ENCODE peak calls at places on chromosomes 16 and 17, in six cellular contexts. N is body of pancreas, W is IMR-90, D is HCT116, J is prostate gland, H is esophagus squamous epithelium. V is an unnamed sample.

GRCh38 chr16:71853413-71853812 is 7.6 kb downstream of the ATXN1L start:
- DNase-seq in N (no peak), D (no peak), W (no peak), H (no peak), J (no peak), V (no peak)

GRCh38 chr16:52418206-52418605 is 128.7 kb downstream of the TOX3 start:
- DNase-seq in W (no peak), N (no peak), J (no peak), H (no peak), D (no peak), V (no peak)

GRCh38 chr17:80083136-80083661 is 18.2 kb upstream of the GAA start:
- DNase-seq in J (no peak), H (no peak), D (no peak), W (no peak), N (no peak), V (no peak)

GRCh38 chr16:90035902-90036301 is 16.6 kb upstream of the DBNDD1 start:
- DNase-seq in N (no peak), H (no peak), J (no peak), D (no peak), W (no peak), V (no peak)

GRCh38 chr16:28534542-28535373 is 4.0 kb downstream of the NUPR1 start:
- DNase-seq in D (no peak), W (no peak), J (no peak), H (no peak), N (peak), V (peak)

GRCh38 chr16:9115277-9115676 is 23.8 kb downstream of the HAPSTR1 start:
- DNase-seq in N (no peak), H (no peak), D (no peak), W (peak), J (no peak), V (no peak)

GRCh38 chr17:29078183-29079045 is 35.5 kb downstream of the PIPOX start:
- DNase-seq in D (peak), H (no peak), J (no peak), N (no peak), W (peak), V (no peak)

GRCh38 chr16:72990003-72990521 is 57.9 kb downstream of the ZFHX3 start:
- DNase-seq in N (peak), J (peak), D (peak), W (peak), H (no peak), V (peak)

GRCh38 chr16:80117731-80118130 is 423.1 kb upstream of the DYNLRB2 start:
- DNase-seq in W (no peak), N (no peak), D (no peak), H (no peak), J (peak), V (no peak)

GRCh38 chr16:48444574-48444973 is 59.4 kb upstream of the SIAH1 start:
- DNase-seq in D (peak), W (peak), N (no peak), H (no peak), J (no peak), V (peak)

GRCh38 chr17:46003907-46004748 is 5.1 kb downstream of the STH start:
- DNase-seq in J (peak), N (peak), D (no peak), W (peak), H (no peak), V (no peak)

GRCh38 chr17:39653662-39654331 is 11.4 kb upstream of the TCAP start:
- DNase-seq in H (no peak), W (no peak), N (peak), D (no peak), J (peak), V (no peak)

GRCh38 chr17:38620551-38621277 is 15.0 kb upstream of the SRCIN1 start:
- DNase-seq in J (no peak), W (no peak), D (no peak), H (no peak), N (no peak), V (no peak)

GRCh38 chr17:82031303-82031884 is at the start of gene RAC3:
- DNase-seq in N (no peak), D (no peak), J (no peak), W (peak), H (no peak), V (no peak)

GRCh38 chr16:68506331-68507053 is 32.6 kb upstream of the ZFP90 start:
- DNase-seq in W (peak), H (no peak), J (no peak), N (no peak), D (no peak), V (no peak)

GRCh38 chr16:67542464-67542863 is 13.8 kb downstream of the RIPOR1 start:
- DNase-seq in N (peak), H (no peak), W (peak), J (no peak), D (peak), V (peak)

GRCh38 chr16:65684230-65684629 is 562.4 kb upstream of the CDH11 start:
- DNase-seq in J (no peak), D (no peak), H (no peak), W (no peak), N (no peak), V (no peak)

GRCh38 chr16:24851700-24852099 is 5.9 kb downstream of the SLC5A11 start:
- DNase-seq in D (no peak), N (no peak), H (no peak), W (peak), J (no peak), V (no peak)

GRCh38 chr16:49748322-49748721 is 107.6 kb downstream of the ZNF423 start:
- DNase-seq in J (no peak), W (no peak), H (no peak), D (peak), N (peak), V (peak)

GRCh38 chr16:49022351-49022963 is 259.2 kb downstream of the CBLN1 start:
- DNase-seq in N (no peak), J (no peak), W (no peak), H (no peak), D (no peak), V (no peak)

GRCh38 chr17:49779730-49780220 is 8.7 kb upstream of the KAT7 start:
- DNase-seq in D (peak), W (peak), N (peak), J (no peak), H (no peak), V (no peak)

GRCh38 chr16:71467810-71468209 is 5.8 kb upstream of the ZNF23 start:
- DNase-seq in H (no peak), N (peak), W (peak), D (no peak), J (no peak), V (no peak)

GRCh38 chr17:16474012-16474725 is 17.8 kb downstream of the LRRC75A start:
- DNase-seq in N (no peak), J (no peak), H (no peak), W (peak), D (no peak), V (no peak)

GRCh38 chr17:48055531-48056245 is 7.5 kb downstream of the NFE2L1 start:
- DNase-seq in W (peak), H (no peak), J (no peak), D (peak), N (no peak), V (no peak)

GRCh38 chr17:75645889-75646625 is 12.8 kb downstream of the SMIM5 start:
- DNase-seq in N (peak), H (no peak), D (peak), W (no peak), J (peak), V (no peak)

GRCh38 chr16:23408242-23409201 is 44.5 kb downstream of the COG7 start:
- DNase-seq in N (peak), J (peak), H (no peak), D (no peak), W (peak), V (no peak)

GRCh38 chr17:83180264-83180995 is 101.0 kb downstream of the METRNL start:
- DNase-seq in H (no peak), J (no peak), D (no peak), W (no peak), N (no peak), V (no peak)

GRCh38 chr16:29029168-29029994 is 44.5 kb downstream of the LAT start:
- DNase-seq in D (no peak), H (no peak), J (no peak), N (no peak), W (peak), V (peak)

GRCh38 chr16:5944971-5945370 is 847.4 kb upstream of the EEF2KMT start:
- DNase-seq in D (no peak), H (no peak), N (no peak), W (no peak), J (no peak), V (no peak)

GRCh38 chr16:62149646-62150045 is 113.4 kb upstream of the CDH8 start:
- DNase-seq in D (no peak), J (no peak), N (no peak), H (no peak), W (no peak), V (no peak)

GRCh38 chr16:20956319-20956718 is 55.7 kb downstream of the LYRM1 start:
- DNase-seq in N (no peak), J (no peak), W (peak), D (no peak), H (no peak), V (no peak)
- TF ChIP-seq CTCF in N (no peak), J (no peak), W (no peak), D (no peak), H (no peak), V (no peak)

DNA sequence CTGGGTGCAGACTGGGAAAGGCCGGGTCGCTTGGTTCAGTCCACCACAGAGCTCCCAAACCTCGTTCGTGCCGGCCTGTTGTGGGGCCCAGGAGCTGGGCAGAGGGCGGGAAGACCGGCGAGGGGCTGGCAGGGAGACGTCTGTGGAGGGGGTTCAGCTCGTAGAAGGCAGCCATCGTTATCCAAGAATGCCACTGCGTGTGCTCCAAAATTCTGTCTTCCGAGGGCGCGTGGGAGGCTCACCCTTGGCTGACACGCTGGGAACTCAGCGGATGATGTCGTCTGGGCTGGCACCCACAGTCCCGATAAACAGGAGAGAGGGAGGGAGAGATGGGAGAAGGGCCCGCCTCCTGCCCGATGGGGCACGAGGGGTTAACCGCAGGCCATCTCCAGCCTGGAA is 103.1 kb downstream of the FOXL1 start:
- DNase-seq in D (no peak), N (no peak), J (no peak), W (no peak), H (no peak), V (peak)
- TF ChIP-seq POLR2A in D (no peak), N (no peak), J (no peak), W (no peak), H (no peak), V (no peak)

DNA sequence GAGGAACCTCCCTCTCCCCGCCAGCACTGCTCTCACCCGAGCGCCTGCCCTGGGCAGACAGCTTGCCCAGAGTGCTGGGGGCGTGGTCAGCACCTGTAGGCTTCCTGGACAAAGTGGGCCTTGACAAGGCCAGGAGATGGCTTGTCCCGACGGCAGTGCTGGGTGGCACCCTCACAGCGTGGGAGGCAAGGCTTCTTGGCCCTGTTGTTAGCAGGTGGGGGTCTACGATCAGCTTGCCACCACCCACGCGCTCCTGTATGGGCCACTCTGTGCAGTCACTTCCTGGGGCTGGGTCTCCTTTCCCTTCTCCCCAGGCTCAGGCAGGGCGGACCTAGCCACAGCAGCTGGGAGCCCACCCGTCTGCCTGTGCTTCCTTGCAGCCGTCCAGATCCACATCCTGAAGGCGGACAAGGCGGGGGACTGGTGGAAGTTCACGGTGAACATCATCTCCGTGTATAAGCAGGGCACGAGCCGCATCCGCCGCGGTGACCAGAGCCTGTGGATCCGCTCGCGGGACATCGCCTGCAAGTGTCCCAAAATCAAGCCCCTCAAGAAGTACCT is 218.0 kb downstream of the NTN1 start:
- DNase-seq in J (no peak), W (no peak), H (no peak), D (no peak), N (peak), V (no peak)
- H3K4me3 ChIP-seq in J (peak), W (peak), H (peak), D (peak), N (no peak), V (peak)

GRCh38 chr17:37389160-37389559 is 13.4 kb downstream of the C17orf78 start:
- DNase-seq in N (no peak), H (no peak), D (no peak), J (no peak), W (no peak), V (no peak)
- TF ChIP-seq CTCF in N (no peak), H (no peak), D (no peak), J (no peak), W (no peak), V (no peak)

DNA sequence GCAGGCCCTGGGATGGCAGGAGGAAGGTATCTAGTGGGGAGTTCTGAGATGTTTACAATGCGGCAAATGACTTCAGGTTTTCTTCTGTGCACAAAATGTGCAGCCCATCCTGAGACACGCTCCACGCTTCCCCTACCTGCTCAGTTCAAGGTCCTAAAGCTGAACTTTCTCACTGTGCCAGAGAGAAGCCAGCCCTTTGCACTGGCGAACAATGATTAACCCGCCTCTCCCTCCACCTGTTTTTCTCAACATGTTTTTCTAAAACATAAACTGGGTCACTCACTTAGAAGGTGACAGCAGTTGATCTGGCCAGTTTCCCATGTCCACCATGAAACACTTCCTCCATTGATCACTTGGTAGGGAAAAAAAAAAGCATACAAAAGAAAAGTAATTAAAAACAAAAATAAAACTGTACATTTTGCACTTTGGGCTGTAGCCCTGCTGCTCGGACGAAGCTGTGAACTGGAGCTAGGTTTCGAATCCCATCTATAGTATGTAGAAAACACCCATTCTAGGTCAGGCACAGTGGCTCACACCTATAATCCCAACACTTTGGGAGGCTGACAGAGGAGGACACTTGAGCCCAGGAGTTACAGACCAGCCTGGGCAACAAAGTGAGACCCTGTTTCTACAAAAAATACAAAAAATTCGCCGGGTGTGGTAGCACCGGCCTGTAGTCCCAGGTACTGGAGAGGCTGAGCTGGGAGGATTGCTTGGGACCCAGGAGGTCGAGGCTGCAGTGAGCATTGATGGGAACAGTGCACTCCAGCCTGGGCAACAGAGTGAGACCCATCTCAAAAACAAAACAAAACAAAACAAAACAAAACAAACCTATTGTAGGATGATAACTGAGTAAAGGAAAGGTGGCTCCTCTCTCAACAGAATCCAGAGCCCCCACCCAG is 6.1 kb upstream of the G6PC1 start:
- DNase-seq in J (no peak), W (no peak), H (no peak), N (peak), D (no peak), V (no peak)
- TF ChIP-seq POLR2A in J (no peak), W (no peak), H (no peak), N (no peak), D (no peak), V (no peak)

GRCh38 chr16:2831203-2831602 is 1.1 kb downstream of the ZG16B start:
- DNase-seq in H (no peak), J (no peak), D (no peak), N (no peak), W (no peak), V (no peak)

GRCh38 chr16:2830355-2830695 is 222 bp downstream of the ZG16B start:
- DNase-seq in H (no peak), J (no peak), W (no peak), D (no peak), N (no peak), V (no peak)

GRCh38 chr16:2828876-2829430 is 1.1 kb upstream of the ZG16B start:
- DNase-seq in N (no peak), W (no peak), H (no peak), D (no peak), J (no peak), V (no peak)

GRCh38 chr16:2828521-2828840 is 1.6 kb upstream of the ZG16B start:
- DNase-seq in J (no peak), N (no peak), H (no peak), D (no peak), W (no peak), V (no peak)

DNA sequence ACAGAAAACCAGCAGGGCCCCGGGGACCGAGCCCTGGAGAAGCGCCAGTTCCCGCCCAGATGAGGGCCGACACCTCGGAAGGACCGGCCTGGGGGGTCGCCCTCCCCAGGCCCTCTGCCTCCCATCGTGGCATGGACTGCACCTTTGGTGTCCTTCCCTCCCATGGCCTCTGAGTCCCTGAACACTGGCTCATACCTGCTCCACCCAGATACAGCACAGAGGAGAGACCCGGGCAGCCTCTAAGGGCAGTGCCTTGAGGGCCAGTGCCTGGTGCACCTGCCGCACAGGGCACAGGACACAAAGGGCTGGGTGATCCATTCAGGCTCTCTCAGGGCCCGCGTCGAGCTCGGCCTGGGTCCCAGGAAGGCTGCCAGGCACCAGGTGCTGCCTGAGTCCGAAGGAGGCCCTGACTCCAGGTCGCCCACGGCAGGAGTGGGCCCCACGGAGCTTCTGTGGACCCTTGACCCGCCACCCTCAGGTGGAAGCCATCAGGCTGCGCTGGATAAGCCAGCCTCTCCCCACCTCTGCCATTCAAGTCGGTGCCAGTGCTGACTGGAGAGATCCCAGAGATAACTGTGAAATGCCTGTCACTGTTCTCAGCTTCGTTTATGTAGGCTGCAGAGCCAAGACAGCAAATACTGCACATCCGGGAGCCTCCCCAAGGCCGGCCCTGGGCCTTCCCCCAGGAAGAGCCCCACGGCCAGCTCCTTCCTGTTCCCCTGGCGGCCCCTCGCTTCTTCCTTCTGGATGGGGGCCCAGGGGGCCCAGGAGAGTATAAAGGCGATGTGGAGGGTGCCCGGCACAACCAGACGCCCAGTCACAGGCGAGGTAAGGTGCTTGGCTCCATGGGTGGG is at the start of gene ZG16B:
- DNase-seq in H (no peak), D (no peak), J (peak), W (no peak), N (no peak), V (no peak)
- H3K4me3 ChIP-seq in H (no peak), D (no peak), J (peak), W (no peak), N (no peak), V (no peak)